ENCODE peak calls at places on chromosome 15, in five cellular contexts. One of them, this sample, is unnamed.

GRCh38 chr15:31341501-31342195 is 15.0 kb downstream of the KLF13 start:
- DNase-seq in cardiac muscle cell: no peak
- DNase-seq in foreskin fibroblast: no peak
- DNase-seq in fibroblast of pulmonary artery: no peak
- DNase-seq in kidney: no peak
- DNase-seq in this sample: no peak

GRCh38 chr15:66650433-66650832 is 51.6 kb upstream of the SMAD6 start:
- DNase-seq in cardiac muscle cell: no peak
- DNase-seq in foreskin fibroblast: peak
- DNase-seq in fibroblast of pulmonary artery: no peak
- DNase-seq in kidney: peak
- DNase-seq in this sample: peak

GRCh38 chr15:48285329-48286214 is 45.7 kb upstream of the DUT start:
- DNase-seq in cardiac muscle cell: peak
- DNase-seq in foreskin fibroblast: peak
- DNase-seq in fibroblast of pulmonary artery: peak
- DNase-seq in kidney: no peak
- DNase-seq in this sample: peak

GRCh38 chr15:90703455-90703854 is 13.7 kb upstream of the BLM start:
- DNase-seq in cardiac muscle cell: no peak
- DNase-seq in foreskin fibroblast: no peak
- DNase-seq in fibroblast of pulmonary artery: no peak
- DNase-seq in kidney: no peak
- DNase-seq in this sample: no peak

GRCh38 chr15:33313491-33313890 is 2.7 kb downstream of the RYR3 start:
- DNase-seq in cardiac muscle cell: no peak
- DNase-seq in foreskin fibroblast: no peak
- DNase-seq in fibroblast of pulmonary artery: no peak
- DNase-seq in kidney: no peak
- DNase-seq in this sample: no peak

GRCh38 chr15:69604050-69604378 is 151.4 kb downstream of the RPLP1 start:
- DNase-seq in cardiac muscle cell: no peak
- DNase-seq in foreskin fibroblast: no peak
- DNase-seq in fibroblast of pulmonary artery: no peak
- DNase-seq in kidney: no peak
- DNase-seq in this sample: no peak

GRCh38 chr15:78133801-78134200 is 2.6 kb upstream of the CIB2 start:
- DNase-seq in cardiac muscle cell: no peak
- DNase-seq in foreskin fibroblast: no peak
- DNase-seq in fibroblast of pulmonary artery: no peak
- DNase-seq in kidney: no peak
- DNase-seq in this sample: no peak

GRCh38 chr15:38373016-38373415 is 80.9 kb upstream of the FAM98B start:
- DNase-seq in cardiac muscle cell: no peak
- DNase-seq in foreskin fibroblast: no peak
- DNase-seq in fibroblast of pulmonary artery: no peak
- DNase-seq in kidney: no peak
- DNase-seq in this sample: no peak

GRCh38 chr15:58298883-58299282 is 132.9 kb upstream of the LIPC start:
- DNase-seq in cardiac muscle cell: no peak
- DNase-seq in foreskin fibroblast: no peak
- DNase-seq in fibroblast of pulmonary artery: no peak
- DNase-seq in kidney: no peak
- DNase-seq in this sample: no peak

GRCh38 chr15:83014205-83014653 is 2.8 kb upstream of the C15orf40 start:
- DNase-seq in cardiac muscle cell: no peak
- DNase-seq in foreskin fibroblast: no peak
- DNase-seq in fibroblast of pulmonary artery: no peak
- DNase-seq in kidney: no peak
- DNase-seq in this sample: no peak

GRCh38 chr15:63347074-63347859 is 34.4 kb downstream of the CA12 start:
- DNase-seq in cardiac muscle cell: no peak
- DNase-seq in foreskin fibroblast: no peak
- DNase-seq in fibroblast of pulmonary artery: peak
- DNase-seq in kidney: no peak
- DNase-seq in this sample: peak

GRCh38 chr15:45326776-45327175 is 51.6 kb downstream of the GATM start:
- DNase-seq in cardiac muscle cell: no peak
- DNase-seq in foreskin fibroblast: no peak
- DNase-seq in fibroblast of pulmonary artery: no peak
- DNase-seq in kidney: no peak
- DNase-seq in this sample: no peak

GRCh38 chr15:48066456-48066855 is 54.3 kb upstream of the SLC24A5 start:
- DNase-seq in cardiac muscle cell: no peak
- DNase-seq in foreskin fibroblast: no peak
- DNase-seq in fibroblast of pulmonary artery: no peak
- DNase-seq in kidney: no peak
- DNase-seq in this sample: no peak

GRCh38 chr15:77525907-77526581 is 105.4 kb downstream of the HMG20A start:
- DNase-seq in cardiac muscle cell: no peak
- DNase-seq in foreskin fibroblast: no peak
- DNase-seq in fibroblast of pulmonary artery: no peak
- DNase-seq in kidney: peak
- DNase-seq in this sample: no peak

GRCh38 chr15:44438402-44438801 is 11.0 kb downstream of the CTDSPL2 start:
- DNase-seq in cardiac muscle cell: no peak
- DNase-seq in foreskin fibroblast: no peak
- DNase-seq in fibroblast of pulmonary artery: no peak
- DNase-seq in kidney: no peak
- DNase-seq in this sample: no peak

GRCh38 chr15:49990835-49991540 is 128.0 kb downstream of the ATP8B4 start:
- DNase-seq in cardiac muscle cell: no peak
- DNase-seq in foreskin fibroblast: no peak
- DNase-seq in fibroblast of pulmonary artery: peak
- DNase-seq in kidney: no peak
- DNase-seq in this sample: peak

GRCh38 chr15:52718551-52718950 is 39.4 kb upstream of the ATOSA start:
- DNase-seq in cardiac muscle cell: no peak
- DNase-seq in foreskin fibroblast: no peak
- DNase-seq in fibroblast of pulmonary artery: no peak
- DNase-seq in kidney: no peak
- DNase-seq in this sample: no peak

GRCh38 chr15:43880406-43881184 is 53.8 kb downstream of the WDR76 start:
- DNase-seq in cardiac muscle cell: no peak
- DNase-seq in foreskin fibroblast: peak
- DNase-seq in fibroblast of pulmonary artery: peak
- DNase-seq in kidney: peak
- DNase-seq in this sample: no peak

GRCh38 chr15:29115093-29115991 is 154.3 kb downstream of the NSMCE3 start:
- DNase-seq in cardiac muscle cell: peak
- DNase-seq in foreskin fibroblast: no peak
- DNase-seq in fibroblast of pulmonary artery: peak
- DNase-seq in kidney: no peak
- DNase-seq in this sample: no peak

DNA sequence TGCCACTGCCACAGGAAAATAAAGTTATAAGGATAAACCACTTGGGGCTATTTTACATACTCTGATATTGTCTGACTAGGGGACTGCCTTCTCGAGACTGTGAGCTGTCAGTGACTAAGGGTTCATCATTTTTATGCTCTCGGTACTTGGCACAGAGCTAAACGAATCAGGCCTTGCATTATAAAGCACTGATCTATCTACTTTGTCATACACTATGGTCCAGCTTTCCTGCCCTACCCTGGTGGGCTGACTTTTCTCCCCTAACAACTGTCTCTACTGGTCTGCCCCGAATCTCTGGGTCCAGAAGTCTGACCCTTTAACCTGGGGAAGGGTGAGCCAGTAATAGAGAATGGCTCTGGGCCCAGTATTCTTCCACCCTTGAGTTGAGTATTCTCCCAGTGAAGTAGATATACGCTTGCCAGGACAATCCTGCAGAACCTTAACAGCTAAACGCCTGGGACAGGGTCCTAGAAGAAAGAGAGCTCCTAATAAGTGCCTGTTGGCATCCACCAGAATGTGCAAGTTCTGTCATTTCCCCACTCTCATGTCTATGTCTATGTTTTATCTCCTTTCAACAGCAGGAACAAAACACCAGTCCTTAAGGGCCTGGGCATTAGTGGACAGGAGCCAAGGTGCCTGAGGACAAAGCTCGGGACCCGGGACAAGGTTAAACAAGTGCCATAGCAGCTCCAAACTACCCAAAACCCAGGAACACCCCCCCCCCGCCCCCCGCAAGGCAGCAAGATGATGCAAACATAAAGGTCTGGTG is 1.3 kb downstream of the LARP6 start:
- DNase-seq in cardiac muscle cell: peak
- DNase-seq in foreskin fibroblast: peak
- DNase-seq in fibroblast of pulmonary artery: peak
- DNase-seq in kidney: no peak
- DNase-seq in this sample: peak
- H3K4me3 ChIP-seq in cardiac muscle cell: peak
- H3K4me3 ChIP-seq in foreskin fibroblast: peak
- H3K4me3 ChIP-seq in fibroblast of pulmonary artery: peak
- H3K4me3 ChIP-seq in kidney: peak
- H3K4me3 ChIP-seq in this sample: peak

GRCh38 chr15:76059320-76060097 is at the start of gene TMEM266:
- DNase-seq in cardiac muscle cell: peak
- DNase-seq in foreskin fibroblast: peak
- DNase-seq in fibroblast of pulmonary artery: no peak
- DNase-seq in kidney: peak
- DNase-seq in this sample: peak
- TF ChIP-seq CTCF in cardiac muscle cell: no peak
- TF ChIP-seq CTCF in foreskin fibroblast: no peak
- TF ChIP-seq CTCF in fibroblast of pulmonary artery: no peak
- TF ChIP-seq CTCF in kidney: no peak
- TF ChIP-seq CTCF in this sample: no peak

GRCh38 chr15:93060336-93061248 is 28.4 kb downstream of the RGMA start:
- DNase-seq in cardiac muscle cell: no peak
- DNase-seq in foreskin fibroblast: no peak
- DNase-seq in fibroblast of pulmonary artery: no peak
- DNase-seq in kidney: no peak
- DNase-seq in this sample: no peak
- H3K4me3 ChIP-seq in cardiac muscle cell: no peak
- H3K4me3 ChIP-seq in foreskin fibroblast: no peak
- H3K4me3 ChIP-seq in fibroblast of pulmonary artery: no peak
- H3K4me3 ChIP-seq in kidney: no peak
- H3K4me3 ChIP-seq in this sample: no peak

GRCh38 chr15:57138260-57138895 is 219.9 kb downstream of the TCF12 start:
- DNase-seq in cardiac muscle cell: peak
- DNase-seq in foreskin fibroblast: peak
- DNase-seq in fibroblast of pulmonary artery: peak
- DNase-seq in kidney: no peak
- DNase-seq in this sample: peak
- TF ChIP-seq CTCF in cardiac muscle cell: peak
- TF ChIP-seq CTCF in foreskin fibroblast: peak
- TF ChIP-seq CTCF in fibroblast of pulmonary artery: peak
- TF ChIP-seq CTCF in kidney: peak
- TF ChIP-seq CTCF in this sample: peak

This sample was measured in fibroblast of villous mesenchyme.